ENCODE peak calls at places on chromosomes 16 and 17, in six cellular contexts. Y is astrocyte of the spinal cord; N is cardiac muscle cell; H is AG10803; Z is CD4-positive, alpha-beta memory T cell; I is activated naive CD4-positive, alpha-beta T cell treated with Interleukin-2 at 50 U/mL for 16 hours. Q is an unnamed sample.

GRCh38 chr16:5044011-5044540 is 10.3 kb upstream of the NAGPA start:
- DNase-seq in Y (no peak), N (no peak), H (no peak), Z (no peak), I (no peak), Q (no peak)

GRCh38 chr17:39165844-39166349 is at the start of gene ARL5C:
- DNase-seq in Y (no peak), N (no peak), H (no peak), Z (no peak), I (no peak), Q (no peak)

GRCh38 chr17:62860962-62861873 is 53.1 kb upstream of the MARCHF10 start:
- DNase-seq in Y (peak), N (peak), H (no peak), Z (no peak), I (no peak), Q (no peak)

GRCh38 chr16:57732011-57732410 is 3.6 kb upstream of the KATNB1 start:
- DNase-seq in Y (no peak), N (no peak), H (peak), Z (no peak), I (no peak), Q (no peak)

GRCh38 chr17:78644259-78644658 is 67.1 kb upstream of the DNAH17 start:
- DNase-seq in Y (no peak), N (no peak), H (no peak), Z (no peak), I (no peak), Q (no peak)

GRCh38 chr17:16439303-16439791 is 24.0 kb downstream of the TRPV2 start:
- DNase-seq in Y (no peak), N (peak), H (peak), Z (peak), I (peak), Q (no peak)

GRCh38 chr16:75818491-75818890 is 92.2 kb upstream of the CPHXL start:
- DNase-seq in Y (no peak), N (no peak), H (no peak), Z (no peak), I (no peak), Q (no peak)

GRCh38 chr16:3129137-3130131 is 5.4 kb upstream of the ZNF213 start:
- DNase-seq in Y (peak), N (peak), H (peak), Z (peak), I (peak), Q (peak)

GRCh38 chr17:39640493-39641118 is 3.7 kb downstream of the STARD3 start:
- DNase-seq in Y (no peak), N (no peak), H (no peak), Z (no peak), I (no peak), Q (no peak)

Q was measured in CD4-positive, CD25-positive, alpha-beta regulatory T cell.